ENCODE peak calls at places on chromosome 5, in six cellular contexts. X, K, V, Q, Y and E are unnamed samples.

GRCh38 chr5:50888754-50889153 is 222.3 kb downstream of the PARP8 start:
- DNase-seq in V (no peak), Q (no peak), K (no peak), Y (no peak), X (no peak), E (no peak)

GRCh38 chr5:43255704-43256103 is 57.5 kb downstream of the HMGCS1 start:
- DNase-seq in K (no peak), X (no peak), Y (no peak), V (no peak), Q (no peak), E (no peak)

GRCh38 chr5:135324897-135325650 is 74.0 kb downstream of the MACROH2A1 start:
- DNase-seq in Y (no peak), X (no peak), V (no peak), K (no peak), Q (no peak), E (no peak)

GRCh38 chr5:149128023-149128875 is 13.0 kb upstream of the ABLIM3 start:
- DNase-seq in X (no peak), V (peak; percentile 41), Q (peak; percentile 66), K (peak; percentile 63), Y (peak; percentile 54), E (peak; percentile 61)

GRCh38 chr5:26622947-26623346 is 415.4 kb downstream of the CDH9 start:
- DNase-seq in V (no peak), K (no peak), Y (no peak), Q (no peak), X (no peak), E (no peak)

GRCh38 chr5:169647566-169647965 is 10.5 kb downstream of the DOCK2 start:
- DNase-seq in X (no peak), Y (no peak), K (no peak), Q (no peak), V (no peak), E (peak; percentile 64)

GRCh38 chr5:146047396-146047795 is 58.0 kb downstream of the PLAC8L1 start:
- DNase-seq in Q (no peak), K (no peak), V (no peak), X (no peak), Y (no peak), E (no peak)

GRCh38 chr5:81213070-81213469 is 20.1 kb upstream of the CKMT2 start:
- DNase-seq in V (no peak), Q (no peak), Y (no peak), X (no peak), K (peak; percentile 41), E (no peak)

GRCh38 chr5:1722877-1723276 is 76.8 kb downstream of the MRPL36 start:
- DNase-seq in Y (peak; percentile 10), X (no peak), V (no peak), Q (peak; percentile 30), K (no peak), E (no peak)

GRCh38 chr5:152488869-152489268 is 83.8 kb upstream of the NMUR2 start:
- DNase-seq in Y (no peak), V (no peak), X (no peak), K (no peak), Q (no peak), E (no peak)

GRCh38 chr5:176636426-176636825 is 6.0 kb downstream of the EIF4E1B start:
- DNase-seq in Y (no peak), X (no peak), Q (no peak), K (no peak), V (no peak), E (no peak)

GRCh38 chr5:18397393-18397792 is 763.1 kb downstream of the TAF11L14 start:
- DNase-seq in X (no peak), K (no peak), V (no peak), Q (no peak), Y (no peak), E (no peak)

GRCh38 chr5:161342886-161343285 is 203.6 kb downstream of the GABRB2 start:
- DNase-seq in K (no peak), V (no peak), X (no peak), Q (no peak), Y (no peak), E (no peak)

GRCh38 chr5:153425914-153426313 is 64.6 kb upstream of the GRIA1 start:
- DNase-seq in Y (peak; percentile 32), Q (peak; percentile 80), X (no peak), V (no peak), K (peak; percentile 41), E (no peak)

GRCh38 chr5:171633776-171634470 is 151.7 kb upstream of the SMIM23 start:
- DNase-seq in V (no peak), Q (no peak), X (no peak), Y (no peak), K (no peak), E (no peak)

GRCh38 chr5:173240091-173241050 is 5.4 kb upstream of the NKX2-5 start:
- DNase-seq in Q (no peak), K (peak; percentile 60), V (no peak), X (no peak), Y (peak; percentile 47), E (peak; percentile 89)

GRCh38 chr5:61624966-61625681 is 293.1 kb downstream of the ZSWIM6 start:
- DNase-seq in V (no peak), K (no peak), X (no peak), Q (no peak), Y (no peak), E (no peak)

GRCh38 chr5:61623401-61624069 is 291.5 kb downstream of the ZSWIM6 start:
- DNase-seq in K (peak; percentile 59), V (no peak), Q (no peak), Y (peak; percentile 52), X (peak; percentile 26), E (peak; percentile 29)

GRCh38 chr5:61625682-61626620 is 293.9 kb downstream of the ZSWIM6 start:
- DNase-seq in Y (peak; percentile 79), X (peak; percentile 40), K (peak; percentile 78), V (peak; percentile 11), Q (peak; percentile 83), E (peak; percentile 62)

GRCh38 chr5:61624553-61624952 is 292.5 kb downstream of the ZSWIM6 start:
- DNase-seq in Q (no peak), Y (no peak), K (no peak), V (no peak), X (no peak), E (no peak)

GRCh38 chr5:61626639-61627282 is 294.7 kb downstream of the ZSWIM6 start:
- DNase-seq in K (no peak), X (no peak), Y (no peak), V (no peak), Q (no peak), E (no peak)
- H3K23ac ChIP-seq in K (no peak overlapping the region), X (no peak overlapping the region), Y (no peak overlapping the region), V (no peak overlapping the region), Q (no peak overlapping the region), E (no peak overlapping the region)

GRCh38 chr5:138465288-138466057 is at the start of gene EGR1:
- DNase-seq in Y (peak; percentile 95), Q (peak; percentile 69), K (peak; percentile 97), V (peak; percentile 94), X (peak; percentile 97), E (peak; percentile 95)
- H3K18ac ChIP-seq in Y (peak within 1 kb of the TSS; percentile 94), Q (peak within 1 kb of the TSS; percentile 78), K (no peak within 1 kb of the TSS), V (peak within 1 kb of the TSS; percentile 12), X (peak within 1 kb of the TSS; percentile 100), E (peak within 1 kb of the TSS; percentile 95)

DNA sequence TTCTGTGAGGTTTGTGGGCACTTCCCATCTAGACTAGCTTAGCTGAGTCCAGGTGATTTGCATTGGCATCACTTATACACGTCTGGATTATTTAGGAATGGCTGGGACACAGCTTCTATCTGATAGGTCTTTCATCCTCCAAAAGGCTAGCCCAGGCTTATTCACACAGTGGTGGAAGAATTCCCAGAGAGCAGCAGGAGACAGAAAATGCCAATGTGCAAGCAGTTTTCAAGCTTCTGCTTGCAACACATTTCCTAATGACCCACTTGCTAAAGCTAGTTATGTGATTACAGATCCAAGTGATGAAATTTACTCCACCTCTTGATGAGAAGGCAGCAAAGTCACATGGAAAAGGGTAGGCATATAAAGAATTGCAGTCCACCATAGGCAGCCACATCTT is 44.3 kb upstream of the MAST4 start:
- DNase-seq in X (no peak), K (peak; percentile 36), V (no peak), Y (no peak), Q (no peak), E (no peak)
- H2BK15ac ChIP-seq in X (no peak overlapping the region), K (no peak overlapping the region), V (no peak overlapping the region), Y (no peak overlapping the region), Q (no peak overlapping the region), E (no peak overlapping the region)

GRCh38 chr5:4553130-4553529 is 587.0 kb upstream of the ADAMTS16 start:
- DNase-seq in K (no peak), X (no peak), Y (no peak), V (no peak), Q (no peak), E (no peak)

GRCh38 chr5:4551034-4551433 is 589.1 kb upstream of the ADAMTS16 start:
- DNase-seq in X (no peak), Q (no peak), V (no peak), Y (no peak), K (no peak), E (no peak)

GRCh38 chr5:4547547-4547946 is 592.6 kb upstream of the ADAMTS16 start:
- DNase-seq in X (no peak), V (no peak), Y (no peak), K (no peak), Q (no peak), E (no peak)

GRCh38 chr5:4548341-4548740 is 591.8 kb upstream of the ADAMTS16 start:
- DNase-seq in K (no peak), Y (no peak), V (no peak), X (no peak), Q (no peak), E (no peak)

DNA sequence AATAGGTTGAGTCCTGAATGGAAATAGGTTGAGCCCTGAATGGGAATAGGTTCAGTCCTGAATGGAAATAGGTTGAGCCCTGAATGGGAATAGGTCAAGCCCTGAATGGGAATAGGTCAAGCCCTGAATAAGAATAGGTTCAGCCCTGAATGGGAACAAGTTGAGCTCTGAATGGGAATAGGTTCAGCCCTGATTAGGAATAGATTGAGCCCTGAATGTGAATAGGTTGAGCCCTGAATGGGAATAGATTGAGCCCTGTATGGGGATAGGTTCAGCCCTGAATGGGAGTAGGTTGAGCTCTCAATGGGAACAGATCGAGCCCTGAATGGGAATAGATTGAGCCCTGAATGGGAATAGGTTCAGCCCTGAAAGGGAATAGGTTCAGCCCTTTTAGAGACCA is 590.8 kb upstream of the ADAMTS16 start:
- DNase-seq in K (no peak), Y (no peak), X (no peak), V (no peak), Q (no peak), E (no peak)
- H3K23ac ChIP-seq in K (no peak overlapping the region), Y (no peak overlapping the region), X (no peak overlapping the region), V (no peak overlapping the region), Q (no peak overlapping the region), E (no peak overlapping the region)